ENCODE peak calls at places on chromosome 10, in five cellular contexts. One of them, this sample, is unnamed.

GRCh38 chr10:11113156-11113555 is 95.5 kb downstream of the CELF2 start:
- DNase-seq in GM18507: peak
- DNase-seq in BJ: no peak
- DNase-seq in ovary: no peak
- DNase-seq in naive B cell: peak
- DNase-seq in this sample: peak

GRCh38 chr10:86411281-86411841 is 44.8 kb upstream of the GRID1 start:
- DNase-seq in ovary: no peak
- DNase-seq in GM18507: no peak
- DNase-seq in BJ: peak
- DNase-seq in naive B cell: no peak
- DNase-seq in this sample: peak

GRCh38 chr10:132509506-132510173 is 27.9 kb upstream of the INPP5A start:
- DNase-seq in naive B cell: no peak
- DNase-seq in GM18507: no peak
- DNase-seq in ovary: no peak
- DNase-seq in BJ: no peak
- DNase-seq in this sample: no peak

GRCh38 chr10:119199231-119199992 is 8.0 kb upstream of the GRK5 start:
- DNase-seq in GM18507: no peak
- DNase-seq in naive B cell: peak
- DNase-seq in ovary: peak
- DNase-seq in BJ: no peak
- DNase-seq in this sample: peak

GRCh38 chr10:16975188-16975587 is 154.4 kb downstream of the CUBN start:
- DNase-seq in naive B cell: no peak
- DNase-seq in GM18507: no peak
- DNase-seq in ovary: no peak
- DNase-seq in BJ: no peak
- DNase-seq in this sample: no peak

GRCh38 chr10:91700788-91701444 is 68.0 kb upstream of the PPP1R3C start:
- DNase-seq in GM18507: no peak
- DNase-seq in naive B cell: no peak
- DNase-seq in ovary: no peak
- DNase-seq in BJ: no peak
- DNase-seq in this sample: no peak

GRCh38 chr10:31867646-31868045 is 61.0 kb downstream of the ARHGAP12 start:
- DNase-seq in ovary: no peak
- DNase-seq in GM18507: no peak
- DNase-seq in naive B cell: no peak
- DNase-seq in BJ: no peak
- DNase-seq in this sample: no peak

GRCh38 chr10:44297963-44298362 is 86.9 kb downstream of the CXCL12 start:
- DNase-seq in naive B cell: no peak
- DNase-seq in BJ: no peak
- DNase-seq in GM18507: no peak
- DNase-seq in ovary: no peak
- DNase-seq in this sample: no peak

GRCh38 chr10:26588611-26589010 is 108.9 kb upstream of the PDSS1 start:
- DNase-seq in BJ: no peak
- DNase-seq in ovary: no peak
- DNase-seq in GM18507: no peak
- DNase-seq in naive B cell: no peak
- DNase-seq in this sample: no peak

GRCh38 chr10:102300289-102300843 is 55.0 kb downstream of the GBF1 start:
- DNase-seq in naive B cell: no peak
- DNase-seq in ovary: no peak
- DNase-seq in GM18507: no peak
- DNase-seq in BJ: peak
- DNase-seq in this sample: peak

GRCh38 chr10:80468002-80468401 is 13.9 kb downstream of the TSPAN14 start:
- DNase-seq in GM18507: no peak
- DNase-seq in BJ: no peak
- DNase-seq in naive B cell: no peak
- DNase-seq in ovary: peak
- DNase-seq in this sample: no peak

This sample was measured in GM20000.